ENCODE peak calls at places on chromosome 5, in six cellular contexts. One of them, this sample, is unnamed. For H3K9me3 and H3K4me1, the result is how much of the 10 kb centered on the place peaks cover.

GRCh38 chr5:113447651-113448050 is 12.9 kb upstream of the TSSK1B start:
- DNase-seq in uterus: no peak
- DNase-seq in heart left ventricle: no peak
- DNase-seq in adrenal gland: no peak
- DNase-seq in gastrocnemius medialis: no peak
- DNase-seq in fibroblast of lung: peak
- DNase-seq in this sample: no peak

GRCh38 chr5:151041577-151042268 is 21.3 kb downstream of the GPX3 start:
- DNase-seq in uterus: no peak
- DNase-seq in adrenal gland: no peak
- DNase-seq in fibroblast of lung: no peak
- DNase-seq in gastrocnemius medialis: no peak
- DNase-seq in heart left ventricle: no peak
- DNase-seq in this sample: no peak

GRCh38 chr5:53479045-53479655 is 1.3 kb upstream of the FST start:
- DNase-seq in fibroblast of lung: no peak
- DNase-seq in heart left ventricle: no peak
- DNase-seq in uterus: no peak
- DNase-seq in adrenal gland: no peak
- DNase-seq in gastrocnemius medialis: no peak
- DNase-seq in this sample: no peak

GRCh38 chr5:135915466-135916001 is 19.9 kb upstream of the IL9 start:
- DNase-seq in adrenal gland: no peak
- DNase-seq in fibroblast of lung: no peak
- DNase-seq in gastrocnemius medialis: no peak
- DNase-seq in heart left ventricle: no peak
- DNase-seq in uterus: no peak
- DNase-seq in this sample: no peak

GRCh38 chr5:67065697-67066096 is 130.9 kb downstream of the CD180 start:
- DNase-seq in heart left ventricle: no peak
- DNase-seq in gastrocnemius medialis: no peak
- DNase-seq in adrenal gland: no peak
- DNase-seq in uterus: no peak
- DNase-seq in fibroblast of lung: no peak
- DNase-seq in this sample: no peak

GRCh38 chr5:68374770-68375518 is 159.4 kb downstream of the PIK3R1 start:
- DNase-seq in heart left ventricle: no peak
- DNase-seq in uterus: no peak
- DNase-seq in fibroblast of lung: no peak
- DNase-seq in gastrocnemius medialis: no peak
- DNase-seq in adrenal gland: no peak
- DNase-seq in this sample: no peak

GRCh38 chr5:43433381-43433780 is 21.2 kb upstream of the CCL28 start:
- DNase-seq in heart left ventricle: no peak
- DNase-seq in adrenal gland: no peak
- DNase-seq in uterus: no peak
- DNase-seq in fibroblast of lung: no peak
- DNase-seq in gastrocnemius medialis: no peak
- DNase-seq in this sample: no peak

GRCh38 chr5:14630706-14631105 is 33.8 kb upstream of the OTULIN start:
- DNase-seq in fibroblast of lung: no peak
- DNase-seq in adrenal gland: no peak
- DNase-seq in uterus: no peak
- DNase-seq in heart left ventricle: no peak
- DNase-seq in gastrocnemius medialis: no peak
- DNase-seq in this sample: no peak

GRCh38 chr5:82165740-82166530 is 112.2 kb downstream of the RPS23 start:
- DNase-seq in uterus: peak
- DNase-seq in heart left ventricle: peak
- DNase-seq in adrenal gland: peak
- DNase-seq in gastrocnemius medialis: peak
- DNase-seq in fibroblast of lung: peak
- DNase-seq in this sample: peak

GRCh38 chr5:55894135-55894534 is 43.0 kb downstream of the IL31RA start:
- DNase-seq in gastrocnemius medialis: no peak
- DNase-seq in uterus: no peak
- DNase-seq in heart left ventricle: no peak
- DNase-seq in fibroblast of lung: no peak
- DNase-seq in adrenal gland: no peak
- DNase-seq in this sample: no peak

GRCh38 chr5:154653418-154653763 is 101.8 kb upstream of the LARP1 start:
- DNase-seq in heart left ventricle: no peak
- DNase-seq in gastrocnemius medialis: no peak
- DNase-seq in uterus: no peak
- DNase-seq in adrenal gland: no peak
- DNase-seq in fibroblast of lung: no peak
- DNase-seq in this sample: no peak

GRCh38 chr5:148730955-148731898 is 76.9 kb upstream of the HTR4 start:
- DNase-seq in adrenal gland: peak
- DNase-seq in fibroblast of lung: peak
- DNase-seq in heart left ventricle: peak
- DNase-seq in gastrocnemius medialis: peak
- DNase-seq in uterus: peak
- DNase-seq in this sample: peak

GRCh38 chr5:2029206-2029605 is 146.5 kb upstream of the IRX4 start:
- DNase-seq in gastrocnemius medialis: no peak
- DNase-seq in uterus: peak
- DNase-seq in fibroblast of lung: peak
- DNase-seq in heart left ventricle: no peak
- DNase-seq in adrenal gland: no peak
- DNase-seq in this sample: no peak

GRCh38 chr5:2031581-2031980 is 148.9 kb upstream of the IRX4 start:
- DNase-seq in gastrocnemius medialis: no peak
- DNase-seq in fibroblast of lung: no peak
- DNase-seq in heart left ventricle: no peak
- DNase-seq in uterus: no peak
- DNase-seq in adrenal gland: no peak
- DNase-seq in this sample: no peak

GRCh38 chr5:2027790-2028189 is 145.1 kb upstream of the IRX4 start:
- DNase-seq in heart left ventricle: no peak
- DNase-seq in uterus: no peak
- DNase-seq in fibroblast of lung: no peak
- DNase-seq in adrenal gland: no peak
- DNase-seq in gastrocnemius medialis: no peak
- DNase-seq in this sample: no peak

GRCh38 chr5:2032432-2032831 is 149.7 kb upstream of the IRX4 start:
- DNase-seq in uterus: no peak
- DNase-seq in heart left ventricle: no peak
- DNase-seq in fibroblast of lung: no peak
- DNase-seq in gastrocnemius medialis: no peak
- DNase-seq in adrenal gland: no peak
- DNase-seq in this sample: no peak

GRCh38 chr5:2030131-2030530 is 147.4 kb upstream of the IRX4 start:
- DNase-seq in adrenal gland: no peak
- DNase-seq in uterus: no peak
- DNase-seq in gastrocnemius medialis: no peak
- DNase-seq in heart left ventricle: no peak
- DNase-seq in fibroblast of lung: peak
- DNase-seq in this sample: no peak
- TF ChIP-seq CTCF in adrenal gland: no peak
- TF ChIP-seq CTCF in uterus: no peak
- TF ChIP-seq CTCF in gastrocnemius medialis: no peak
- TF ChIP-seq CTCF in heart left ventricle: no peak
- TF ChIP-seq CTCF in fibroblast of lung: no peak
- TF ChIP-seq CTCF in this sample: no peak

GRCh38 chr5:141258464-141258863 is 13.3 kb downstream of the PCDHB15 start:
- DNase-seq in gastrocnemius medialis: no peak
- DNase-seq in fibroblast of lung: no peak
- DNase-seq in uterus: no peak
- DNase-seq in adrenal gland: no peak
- DNase-seq in heart left ventricle: no peak
- DNase-seq in this sample: no peak
- H3K9me3 ChIP-seq in gastrocnemius medialis: half or more
- H3K9me3 ChIP-seq in fibroblast of lung: under half
- H3K9me3 ChIP-seq in uterus: half or more
- H3K9me3 ChIP-seq in adrenal gland: under half
- H3K9me3 ChIP-seq in heart left ventricle: under half
- H3K9me3 ChIP-seq in this sample: half or more

DNA sequence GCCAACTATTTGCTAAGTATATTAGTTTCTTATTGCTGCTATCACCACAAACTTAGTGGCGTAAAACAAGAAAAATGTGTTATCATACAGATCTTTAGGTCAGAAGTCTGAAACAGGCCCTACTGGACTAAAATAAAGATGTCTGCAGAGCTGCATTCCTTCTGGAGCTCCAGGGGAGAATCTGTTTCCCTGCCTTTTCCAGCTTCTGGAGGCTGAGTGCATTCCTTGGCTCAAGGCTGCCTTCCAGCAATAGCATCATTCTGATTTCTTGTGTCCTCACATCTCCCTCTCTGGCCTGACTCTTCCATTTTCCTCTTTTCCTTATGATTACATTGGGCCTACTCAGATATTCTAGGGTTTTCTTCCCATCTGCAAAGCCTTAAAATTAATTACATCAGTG is 15.9 kb downstream of the MAN2A1 start:
- DNase-seq in uterus: no peak
- DNase-seq in adrenal gland: no peak
- DNase-seq in fibroblast of lung: no peak
- DNase-seq in gastrocnemius medialis: no peak
- DNase-seq in heart left ventricle: no peak
- DNase-seq in this sample: no peak
- H3K4me1 ChIP-seq in uterus: under half
- H3K4me1 ChIP-seq in adrenal gland: under half
- H3K4me1 ChIP-seq in fibroblast of lung: under half
- H3K4me1 ChIP-seq in gastrocnemius medialis: half or more
- H3K4me1 ChIP-seq in heart left ventricle: under half
- H3K4me1 ChIP-seq in this sample: under half

GRCh38 chr5:98341038-98341710 is 432.3 kb upstream of the RGMB start:
- DNase-seq in heart left ventricle: no peak
- DNase-seq in fibroblast of lung: peak
- DNase-seq in adrenal gland: no peak
- DNase-seq in uterus: no peak
- DNase-seq in gastrocnemius medialis: no peak
- DNase-seq in this sample: no peak
- TF ChIP-seq CTCF in heart left ventricle: no peak
- TF ChIP-seq CTCF in fibroblast of lung: no peak
- TF ChIP-seq CTCF in adrenal gland: no peak
- TF ChIP-seq CTCF in uterus: no peak
- TF ChIP-seq CTCF in gastrocnemius medialis: no peak
- TF ChIP-seq CTCF in this sample: no peak

DNA sequence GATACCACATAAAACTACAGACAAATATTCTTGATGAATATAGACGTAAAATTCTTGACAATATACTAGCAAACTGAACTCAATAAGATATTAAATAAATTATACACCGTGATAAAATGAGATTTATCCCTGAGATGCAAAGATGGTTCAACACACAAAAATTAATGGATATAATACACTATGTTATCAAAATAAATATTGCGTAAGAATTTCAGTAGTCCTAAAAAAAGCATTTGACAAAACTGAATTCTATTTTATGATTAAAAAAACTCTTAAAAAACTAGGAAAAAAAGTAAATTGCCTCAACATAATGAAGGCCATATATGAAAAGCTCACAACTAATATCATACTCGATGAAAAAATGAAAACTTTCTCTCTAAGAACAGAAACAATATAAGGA is 472.3 kb upstream of the GRIA1 start:
- DNase-seq in fibroblast of lung: no peak
- DNase-seq in gastrocnemius medialis: no peak
- DNase-seq in uterus: no peak
- DNase-seq in heart left ventricle: no peak
- DNase-seq in adrenal gland: no peak
- DNase-seq in this sample: no peak
- H3K9me3 ChIP-seq in fibroblast of lung: under half
- H3K9me3 ChIP-seq in gastrocnemius medialis: under half
- H3K9me3 ChIP-seq in uterus: under half
- H3K9me3 ChIP-seq in heart left ventricle: under half
- H3K9me3 ChIP-seq in adrenal gland: under half
- H3K9me3 ChIP-seq in this sample: under half

GRCh38 chr5:95870105-95870672 is 47.7 kb upstream of the GLRX start:
- DNase-seq in uterus: no peak
- DNase-seq in fibroblast of lung: no peak
- DNase-seq in adrenal gland: no peak
- DNase-seq in heart left ventricle: no peak
- DNase-seq in gastrocnemius medialis: no peak
- DNase-seq in this sample: no peak

GRCh38 chr5:95864944-95865504 is 42.5 kb upstream of the GLRX start:
- DNase-seq in adrenal gland: no peak
- DNase-seq in uterus: no peak
- DNase-seq in gastrocnemius medialis: no peak
- DNase-seq in heart left ventricle: no peak
- DNase-seq in fibroblast of lung: no peak
- DNase-seq in this sample: no peak

GRCh38 chr5:95864456-95864855 is 41.9 kb upstream of the GLRX start:
- DNase-seq in uterus: no peak
- DNase-seq in fibroblast of lung: no peak
- DNase-seq in adrenal gland: no peak
- DNase-seq in gastrocnemius medialis: no peak
- DNase-seq in heart left ventricle: no peak
- DNase-seq in this sample: no peak

GRCh38 chr5:95863383-95863757 is 40.8 kb upstream of the GLRX start:
- DNase-seq in gastrocnemius medialis: peak
- DNase-seq in adrenal gland: peak
- DNase-seq in fibroblast of lung: peak
- DNase-seq in uterus: peak
- DNase-seq in heart left ventricle: no peak
- DNase-seq in this sample: no peak

DNA sequence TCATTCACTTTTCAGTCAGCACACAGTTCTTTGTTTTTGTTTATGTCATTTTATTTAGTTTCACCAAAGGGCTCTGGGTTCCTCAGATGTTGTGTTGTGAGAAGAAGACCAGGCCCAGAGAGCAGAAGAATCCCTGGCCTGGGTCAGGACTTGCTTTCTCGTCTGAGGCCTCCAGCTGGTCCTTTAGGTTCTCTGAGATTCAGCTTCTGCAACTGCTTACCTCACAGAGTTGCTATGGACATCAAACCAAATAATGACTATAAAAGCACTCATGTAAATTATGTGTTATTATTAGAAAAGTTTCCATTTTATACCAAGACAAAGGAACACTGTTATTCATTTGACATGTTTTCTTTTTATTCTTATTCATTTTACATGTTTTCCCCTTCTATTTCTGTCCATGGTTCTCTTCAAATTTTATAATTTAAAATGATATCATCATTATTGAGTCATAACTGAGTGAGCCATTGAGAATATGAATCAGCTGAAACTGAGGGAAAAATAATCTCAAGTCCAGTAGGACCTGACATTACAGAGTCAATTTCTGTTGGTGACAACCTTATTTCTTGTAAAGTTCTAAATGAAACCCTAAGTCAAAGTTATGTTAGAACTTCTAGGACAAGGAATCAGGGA is 44.0 kb upstream of the GLRX start:
- DNase-seq in gastrocnemius medialis: no peak
- DNase-seq in uterus: no peak
- DNase-seq in heart left ventricle: no peak
- DNase-seq in fibroblast of lung: peak
- DNase-seq in adrenal gland: no peak
- DNase-seq in this sample: no peak
- H3K4me1 ChIP-seq in gastrocnemius medialis: under half
- H3K4me1 ChIP-seq in uterus: under half
- H3K4me1 ChIP-seq in heart left ventricle: under half
- H3K4me1 ChIP-seq in fibroblast of lung: under half
- H3K4me1 ChIP-seq in adrenal gland: under half
- H3K4me1 ChIP-seq in this sample: under half

GRCh38 chr5:62780888-62781287 is 202.3 kb downstream of the LRRC70 start:
- DNase-seq in uterus: no peak
- DNase-seq in heart left ventricle: no peak
- DNase-seq in gastrocnemius medialis: no peak
- DNase-seq in fibroblast of lung: no peak
- DNase-seq in adrenal gland: no peak
- DNase-seq in this sample: no peak
- TF ChIP-seq CTCF in uterus: no peak
- TF ChIP-seq CTCF in heart left ventricle: no peak
- TF ChIP-seq CTCF in gastrocnemius medialis: no peak
- TF ChIP-seq CTCF in fibroblast of lung: no peak
- TF ChIP-seq CTCF in adrenal gland: no peak
- TF ChIP-seq CTCF in this sample: no peak

This sample was measured in right atrium auricular region.